ENCODE peak calls at places on chromosome 1, in seven cellular contexts. M is OCI-LY7, O is adipocyte, W is A673, A is stomach, F is mesendoderm, T is cardiac fibroblast. L is an unnamed sample.

GRCh38 chr1:52193985-52194384 is 52.1 kb downstream of the ZFYVE9 start:
- DNase-seq in A (no peak), T (no peak), F (no peak), M (no peak), W (no peak), O (no peak), L (no peak)

GRCh38 chr1:66339944-66340343 is 194.0 kb upstream of the SGIP1 start:
- DNase-seq in M (peak; percentile 58), O (peak; percentile 11), T (peak; percentile 45), F (no peak), A (no peak), W (peak; percentile 64), L (no peak)

GRCh38 chr1:89546082-89546889 is 21.7 kb downstream of the LRRC8B start:
- DNase-seq in W (no peak), O (peak; percentile 43), A (no peak), M (no peak), T (peak; percentile 65), F (no peak), L (no peak)

GRCh38 chr1:165899461-165899941 is 72.1 kb downstream of the UCK2 start:
- DNase-seq in W (no peak), M (no peak), O (no peak), A (peak; percentile 55), F (no peak), T (peak; percentile 38), L (no peak)

GRCh38 chr1:175193339-175193950 is 869 bp upstream of the KIAA0040 start:
- DNase-seq in W (no peak), O (no peak), A (no peak), F (no peak), T (peak; percentile 7), M (no peak), L (no peak)

GRCh38 chr1:41640756-41641482 is 156.4 kb upstream of the EDN2 start:
- DNase-seq in T (no peak), O (no peak), F (no peak), A (no peak), W (no peak), M (no peak), L (no peak)

GRCh38 chr1:218874313-218874712 is 299.4 kb upstream of the LYPLAL1 start:
- DNase-seq in F (no peak), A (no peak), M (no peak), T (peak; percentile 94), O (peak; percentile 69), W (peak; percentile 87), L (no peak)

GRCh38 chr1:41530411-41530810 is 45.9 kb upstream of the EDN2 start:
- DNase-seq in A (no peak), M (no peak), O (no peak), W (no peak), F (no peak), T (no peak), L (no peak)

GRCh38 chr1:9292361-9293240 is at the start of gene SPSB1:
- DNase-seq in O (peak; percentile 91), M (peak; percentile 91), F (peak; percentile 84), W (peak; percentile 90), A (peak; percentile 84), T (peak; percentile 83), L (peak; percentile 73)

GRCh38 chr1:9293241-9293511 is 482 bp downstream of the SPSB1 start:
- DNase-seq in A (no peak), O (no peak), F (no peak), T (no peak), M (no peak), W (no peak), L (no peak)

GRCh38 chr1:9293512-9294439 is 1.1 kb downstream of the SPSB1 start:
- DNase-seq in M (peak; percentile 47), W (peak; percentile 46), F (peak; percentile 52), T (no peak), A (peak; percentile 33), O (peak; percentile 77), L (no peak)

GRCh38 chr1:9289724-9290493 is 2.8 kb upstream of the SPSB1 start:
- DNase-seq in F (peak; percentile 57), T (peak; percentile 93), W (peak; percentile 41), A (no peak), O (peak; percentile 93), M (no peak), L (no peak)

GRCh38 chr1:9291914-9292360 is 757 bp upstream of the SPSB1 start:
- DNase-seq in F (peak; percentile 55), M (no peak), O (peak; percentile 75), T (peak; percentile 75), A (peak; percentile 75), W (peak; percentile 42), L (no peak)
- H3K4me3 ChIP-seq in F (no peak overlapping the region), M (no peak overlapping the region), O (peak overlapping the region; percentile 82), T (peak overlapping the region; percentile 99), A (peak overlapping the region; percentile 97), W (peak overlapping the region; percentile 84), L (peak overlapping the region; percentile 41)

GRCh38 chr1:244659694-244660093 is 6.8 kb downstream of the DESI2 start:
- DNase-seq in F (no peak), O (peak; percentile 29), W (no peak), M (no peak), A (no peak), T (no peak), L (no peak)

GRCh38 chr1:244664353-244664752 is 11.4 kb downstream of the DESI2 start:
- DNase-seq in O (no peak), M (no peak), T (no peak), A (no peak), F (peak; percentile 32), W (no peak), L (no peak)

GRCh38 chr1:244662604-244663003 is 9.7 kb downstream of the DESI2 start:
- DNase-seq in O (no peak), F (peak; percentile 12), T (no peak), A (no peak), M (no peak), W (no peak), L (no peak)

GRCh38 chr1:244657421-244657820 is 4.5 kb downstream of the DESI2 start:
- DNase-seq in T (no peak), M (no peak), A (no peak), O (no peak), F (no peak), W (no peak), L (no peak)

GRCh38 chr1:244660595-244660994 is 7.7 kb downstream of the DESI2 start:
- DNase-seq in A (no peak), W (no peak), T (no peak), F (no peak), M (no peak), O (no peak), L (no peak)
- H3K4me3 ChIP-seq in A (no peak overlapping the region), W (no peak overlapping the region), T (no peak overlapping the region), F (no peak overlapping the region), M (no peak overlapping the region), O (no peak overlapping the region), L (no peak overlapping the region)

GRCh38 chr1:154327466-154328317 is 2.4 kb downstream of the ATP8B2 start:
- DNase-seq in M (peak; percentile 57), T (no peak), O (no peak), A (peak; percentile 44), W (peak; percentile 21), F (peak; percentile 8), L (no peak)

GRCh38 chr1:154329152-154329521 is 3.8 kb downstream of the ATP8B2 start:
- DNase-seq in F (peak; percentile 94), M (no peak), T (no peak), A (no peak), O (peak; percentile 27), W (peak; percentile 82), L (no peak)

GRCh38 chr1:154328318-154329151 is 3.2 kb downstream of the ATP8B2 start:
- DNase-seq in T (peak; percentile 53), W (peak; percentile 86), F (peak; percentile 74), O (peak; percentile 90), A (peak; percentile 84), M (no peak), L (no peak)

GRCh38 chr1:154330669-154331068 is 5.3 kb downstream of the ATP8B2 start:
- DNase-seq in O (no peak), M (no peak), W (no peak), T (no peak), F (no peak), A (no peak), L (no peak)

GRCh38 chr1:154329551-154330131 is 4.3 kb downstream of the ATP8B2 start:
- DNase-seq in F (peak; percentile 77), O (peak; percentile 24), M (no peak), T (no peak), A (no peak), W (peak; percentile 53), L (no peak)
- H3K4me3 ChIP-seq in F (no peak overlapping the region), O (peak overlapping the region; percentile 76), M (no peak overlapping the region), T (no peak overlapping the region), A (peak overlapping the region; percentile 55), W (peak overlapping the region; percentile 56), L (no peak overlapping the region)

DNA sequence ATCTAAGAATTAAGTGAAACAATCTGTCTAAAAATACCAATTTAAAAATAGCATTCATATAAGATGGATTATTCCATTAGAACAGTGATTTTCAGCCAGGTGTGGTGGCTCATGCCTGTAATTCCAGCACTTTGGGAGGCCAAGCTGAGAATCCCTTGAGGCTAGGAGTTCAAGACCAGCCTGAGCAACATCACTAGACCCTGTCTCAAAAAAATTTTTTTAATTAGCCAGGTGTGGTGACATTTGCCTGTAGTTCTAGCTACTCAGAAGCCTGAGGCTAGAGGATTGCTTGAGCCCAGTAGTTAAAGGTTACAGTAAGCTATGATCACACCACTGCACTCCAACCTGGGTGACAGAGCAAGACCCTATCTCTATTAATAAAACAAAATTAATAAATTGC is 35.0 kb upstream of the SLC35A3 start:
- DNase-seq in W (no peak), M (no peak), F (no peak), T (no peak), O (no peak), A (no peak), L (no peak)
- H3K4me3 ChIP-seq in W (no peak overlapping the region), M (no peak overlapping the region), F (no peak overlapping the region), T (no peak overlapping the region), O (no peak overlapping the region), A (no peak overlapping the region), L (no peak overlapping the region)

DNA sequence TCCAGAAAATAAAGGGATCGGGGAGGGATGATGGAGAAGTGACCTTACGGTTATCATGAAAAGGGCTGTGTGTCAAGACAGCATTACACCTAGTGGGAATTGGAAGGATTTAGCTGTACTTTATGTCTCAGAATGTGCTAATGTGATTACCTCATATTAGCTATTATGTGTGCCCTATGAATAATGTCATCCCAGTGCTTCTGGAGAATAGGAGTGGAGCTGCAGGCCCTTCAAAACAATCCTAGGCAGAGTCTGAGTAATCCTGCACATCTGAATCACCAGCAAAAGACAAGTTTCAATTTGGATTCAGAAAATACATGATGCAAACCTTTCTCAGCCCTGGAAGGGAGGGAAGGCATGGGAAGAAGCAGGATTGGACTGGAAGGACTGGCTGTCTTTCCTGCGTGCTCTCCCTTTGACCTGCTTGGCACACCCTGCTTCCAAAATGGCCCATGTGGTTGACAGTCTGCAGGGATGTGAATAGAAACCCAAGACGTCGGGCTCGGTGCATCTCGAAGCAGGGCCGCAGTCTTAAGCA is 54.1 kb upstream of the TARBP1 start:
- DNase-seq in M (no peak), W (peak; percentile 40), T (peak; percentile 99), O (peak; percentile 78), A (no peak), F (no peak), L (no peak)
- H3K4me3 ChIP-seq in M (no peak overlapping the region), W (no peak overlapping the region), T (no peak overlapping the region), O (peak overlapping the region; percentile 46), A (no peak overlapping the region), F (no peak overlapping the region), L (no peak overlapping the region)

GRCh38 chr1:202145325-202146140 is 996 bp upstream of the ARL8A start:
- DNase-seq in T (no peak), A (no peak), M (no peak), O (peak; percentile 29), W (no peak), F (no peak), L (no peak)
- H3K4me3 ChIP-seq in T (peak overlapping the region; percentile 91), A (peak overlapping the region; percentile 94), M (peak overlapping the region; percentile 85), O (peak overlapping the region; percentile 98), W (peak overlapping the region; percentile 96), F (no peak overlapping the region), L (peak overlapping the region; percentile 76)

L was measured in HAP-1.